ENCODE peak calls at places on chromosomes 12 and 14, in eight cellular contexts. One of them, this sample, is unnamed. For H3K27me3 and H3K36me3, the result is how much of the 10 kb centered on the place peaks cover.

GRCh38 chr12:67991158-67991557 is 1.9 kb downstream of the IFNG-AS1 start:
- DNase-seq in K562: no peak
- DNase-seq in mesenchymal stem cell: no peak
- DNase-seq in neural progenitor cell: no peak
- DNase-seq in HepG2: no peak
- DNase-seq in endothelial cell of umbilical vein: no peak
- DNase-seq in IMR-90: no peak
- DNase-seq in Karpas-422: no peak
- DNase-seq in this sample: no peak

GRCh38 chr12:89706551-89707348 is 1.9 kb downstream of the ATP2B1 start:
- DNase-seq in neural progenitor cell: peak
- DNase-seq in K562: no peak
- DNase-seq in endothelial cell of umbilical vein: peak
- DNase-seq in Karpas-422: no peak
- DNase-seq in IMR-90: peak
- DNase-seq in mesenchymal stem cell: peak
- DNase-seq in HepG2: no peak
- DNase-seq in this sample: peak

GRCh38 chr12:55041651-55042050 is 21.9 kb downstream of the NEUROD4 start:
- DNase-seq in IMR-90: no peak
- DNase-seq in mesenchymal stem cell: no peak
- DNase-seq in Karpas-422: no peak
- DNase-seq in HepG2: no peak
- DNase-seq in endothelial cell of umbilical vein: no peak
- DNase-seq in neural progenitor cell: no peak
- DNase-seq in K562: no peak
- DNase-seq in this sample: no peak

GRCh38 chr14:75025082-75025481 is 22.4 kb downstream of the EIF2B2 start:
- DNase-seq in IMR-90: peak
- DNase-seq in endothelial cell of umbilical vein: peak
- DNase-seq in K562: no peak
- DNase-seq in HepG2: no peak
- DNase-seq in neural progenitor cell: no peak
- DNase-seq in Karpas-422: no peak
- DNase-seq in mesenchymal stem cell: peak
- DNase-seq in this sample: peak

GRCh38 chr14:20684662-20685456 is 499 bp downstream of the RNASE4 start:
- DNase-seq in neural progenitor cell: peak
- DNase-seq in IMR-90: peak
- DNase-seq in K562: no peak
- DNase-seq in mesenchymal stem cell: peak
- DNase-seq in Karpas-422: no peak
- DNase-seq in endothelial cell of umbilical vein: no peak
- DNase-seq in HepG2: peak
- DNase-seq in this sample: peak

GRCh38 chr12:92030618-92031017 is 115.0 kb downstream of the BTG1 start:
- DNase-seq in HepG2: no peak
- DNase-seq in endothelial cell of umbilical vein: peak
- DNase-seq in neural progenitor cell: no peak
- DNase-seq in K562: no peak
- DNase-seq in IMR-90: peak
- DNase-seq in Karpas-422: no peak
- DNase-seq in mesenchymal stem cell: peak
- DNase-seq in this sample: no peak

GRCh38 chr12:127811988-127812387 is 455.0 kb upstream of the TMEM132C start:
- DNase-seq in K562: no peak
- DNase-seq in mesenchymal stem cell: peak
- DNase-seq in neural progenitor cell: peak
- DNase-seq in endothelial cell of umbilical vein: no peak
- DNase-seq in IMR-90: no peak
- DNase-seq in HepG2: no peak
- DNase-seq in Karpas-422: no peak
- DNase-seq in this sample: peak

GRCh38 chr12:127903146-127903545 is 363.8 kb upstream of the TMEM132C start:
- DNase-seq in endothelial cell of umbilical vein: no peak
- DNase-seq in Karpas-422: no peak
- DNase-seq in HepG2: no peak
- DNase-seq in IMR-90: no peak
- DNase-seq in mesenchymal stem cell: no peak
- DNase-seq in K562: no peak
- DNase-seq in neural progenitor cell: no peak
- DNase-seq in this sample: no peak

GRCh38 chr14:81095539-81095938 is 125.2 kb downstream of the GTF2A1 start:
- DNase-seq in endothelial cell of umbilical vein: no peak
- DNase-seq in IMR-90: no peak
- DNase-seq in mesenchymal stem cell: no peak
- DNase-seq in neural progenitor cell: no peak
- DNase-seq in K562: no peak
- DNase-seq in HepG2: no peak
- DNase-seq in Karpas-422: no peak
- DNase-seq in this sample: no peak

GRCh38 chr12:90013409-90013808 is 304.8 kb upstream of the ATP2B1 start:
- DNase-seq in neural progenitor cell: peak
- DNase-seq in Karpas-422: no peak
- DNase-seq in HepG2: no peak
- DNase-seq in endothelial cell of umbilical vein: no peak
- DNase-seq in IMR-90: peak
- DNase-seq in K562: no peak
- DNase-seq in mesenchymal stem cell: peak
- DNase-seq in this sample: no peak

GRCh38 chr14:100955201-100955600 is 51.7 kb upstream of the RTL1 start:
- DNase-seq in neural progenitor cell: no peak
- DNase-seq in IMR-90: peak
- DNase-seq in mesenchymal stem cell: peak
- DNase-seq in endothelial cell of umbilical vein: peak
- DNase-seq in Karpas-422: no peak
- DNase-seq in HepG2: no peak
- DNase-seq in K562: no peak
- DNase-seq in this sample: no peak

GRCh38 chr14:105425823-105426247 is 6.2 kb downstream of the MTA1 start:
- DNase-seq in neural progenitor cell: no peak
- DNase-seq in K562: no peak
- DNase-seq in mesenchymal stem cell: no peak
- DNase-seq in endothelial cell of umbilical vein: no peak
- DNase-seq in HepG2: no peak
- DNase-seq in IMR-90: no peak
- DNase-seq in Karpas-422: no peak
- DNase-seq in this sample: no peak

GRCh38 chr14:75905505-75905904 is 76.3 kb downstream of the TGFB3 start:
- DNase-seq in mesenchymal stem cell: peak
- DNase-seq in endothelial cell of umbilical vein: peak
- DNase-seq in neural progenitor cell: no peak
- DNase-seq in IMR-90: peak
- DNase-seq in K562: no peak
- DNase-seq in HepG2: no peak
- DNase-seq in Karpas-422: no peak
- DNase-seq in this sample: peak

GRCh38 chr12:15733136-15733535 is 56.1 kb downstream of the EPS8 start:
- DNase-seq in K562: no peak
- DNase-seq in Karpas-422: no peak
- DNase-seq in mesenchymal stem cell: no peak
- DNase-seq in IMR-90: no peak
- DNase-seq in HepG2: no peak
- DNase-seq in neural progenitor cell: no peak
- DNase-seq in endothelial cell of umbilical vein: no peak
- DNase-seq in this sample: no peak

GRCh38 chr12:77273898-77274297 is 208.5 kb upstream of the E2F7 start:
- DNase-seq in neural progenitor cell: no peak
- DNase-seq in HepG2: no peak
- DNase-seq in mesenchymal stem cell: no peak
- DNase-seq in endothelial cell of umbilical vein: no peak
- DNase-seq in K562: no peak
- DNase-seq in IMR-90: no peak
- DNase-seq in Karpas-422: no peak
- DNase-seq in this sample: no peak

GRCh38 chr14:51846631-51847488 is 13.6 kb upstream of the GNG2 start:
- DNase-seq in mesenchymal stem cell: peak
- DNase-seq in K562: no peak
- DNase-seq in IMR-90: peak
- DNase-seq in Karpas-422: peak
- DNase-seq in HepG2: no peak
- DNase-seq in neural progenitor cell: peak
- DNase-seq in endothelial cell of umbilical vein: peak
- DNase-seq in this sample: peak

GRCh38 chr12:108375986-108376663 is 37.0 kb upstream of the CMKLR1 start:
- DNase-seq in mesenchymal stem cell: no peak
- DNase-seq in IMR-90: no peak
- DNase-seq in neural progenitor cell: no peak
- DNase-seq in endothelial cell of umbilical vein: no peak
- DNase-seq in K562: no peak
- DNase-seq in Karpas-422: no peak
- DNase-seq in HepG2: no peak
- DNase-seq in this sample: no peak

GRCh38 chr14:53921027-53921426 is 35.6 kb downstream of the BMP4 start:
- DNase-seq in mesenchymal stem cell: no peak
- DNase-seq in IMR-90: no peak
- DNase-seq in endothelial cell of umbilical vein: no peak
- DNase-seq in neural progenitor cell: peak
- DNase-seq in K562: no peak
- DNase-seq in HepG2: no peak
- DNase-seq in Karpas-422: no peak
- DNase-seq in this sample: no peak

GRCh38 chr14:104150201-104151027 is 12.0 kb downstream of the KIF26A start:
- DNase-seq in HepG2: no peak
- DNase-seq in IMR-90: no peak
- DNase-seq in neural progenitor cell: peak
- DNase-seq in K562: peak
- DNase-seq in Karpas-422: no peak
- DNase-seq in mesenchymal stem cell: peak
- DNase-seq in endothelial cell of umbilical vein: no peak
- DNase-seq in this sample: no peak

GRCh38 chr12:2688381-2688881 is 106.3 kb upstream of the FKBP4 start:
- DNase-seq in IMR-90: no peak
- DNase-seq in HepG2: no peak
- DNase-seq in K562: no peak
- DNase-seq in neural progenitor cell: no peak
- DNase-seq in mesenchymal stem cell: no peak
- DNase-seq in endothelial cell of umbilical vein: no peak
- DNase-seq in Karpas-422: no peak
- DNase-seq in this sample: no peak

GRCh38 chr12:124464062-124464461 is 103.3 kb downstream of the NCOR2 start:
- DNase-seq in Karpas-422: no peak
- DNase-seq in mesenchymal stem cell: peak
- DNase-seq in IMR-90: peak
- DNase-seq in K562: no peak
- DNase-seq in HepG2: no peak
- DNase-seq in endothelial cell of umbilical vein: no peak
- DNase-seq in neural progenitor cell: no peak
- DNase-seq in this sample: no peak

GRCh38 chr12:112352921-112353320 is 29.3 kb downstream of the HECTD4 start:
- DNase-seq in K562: no peak
- DNase-seq in Karpas-422: no peak
- DNase-seq in HepG2: no peak
- DNase-seq in mesenchymal stem cell: no peak
- DNase-seq in IMR-90: no peak
- DNase-seq in neural progenitor cell: no peak
- DNase-seq in endothelial cell of umbilical vein: no peak
- DNase-seq in this sample: no peak

GRCh38 chr12:110109037-110109836 is 14.9 kb upstream of the IFT81 start:
- DNase-seq in Karpas-422: no peak
- DNase-seq in K562: peak
- DNase-seq in HepG2: peak
- DNase-seq in IMR-90: peak
- DNase-seq in endothelial cell of umbilical vein: peak
- DNase-seq in mesenchymal stem cell: peak
- DNase-seq in neural progenitor cell: peak
- DNase-seq in this sample: peak

GRCh38 chr12:110335481-110336045 is 54.5 kb downstream of the ATP2A2 start:
- DNase-seq in mesenchymal stem cell: no peak
- DNase-seq in Karpas-422: no peak
- DNase-seq in IMR-90: no peak
- DNase-seq in HepG2: no peak
- DNase-seq in endothelial cell of umbilical vein: no peak
- DNase-seq in neural progenitor cell: no peak
- DNase-seq in K562: no peak
- DNase-seq in this sample: no peak

GRCh38 chr12:65825573-65826512 is 1.6 kb downstream of the HMGA2 start:
- DNase-seq in IMR-90: peak
- DNase-seq in K562: no peak
- DNase-seq in Karpas-422: no peak
- DNase-seq in mesenchymal stem cell: peak
- DNase-seq in endothelial cell of umbilical vein: peak
- DNase-seq in neural progenitor cell: peak
- DNase-seq in HepG2: no peak
- DNase-seq in this sample: peak

GRCh38 chr12:80681287-80681686 is 26.1 kb upstream of the MYF6 start:
- DNase-seq in mesenchymal stem cell: no peak
- DNase-seq in endothelial cell of umbilical vein: no peak
- DNase-seq in IMR-90: no peak
- DNase-seq in Karpas-422: no peak
- DNase-seq in neural progenitor cell: no peak
- DNase-seq in K562: no peak
- DNase-seq in HepG2: no peak
- DNase-seq in this sample: no peak
- H3K9ac ChIP-seq in mesenchymal stem cell: no peak
- H3K9ac ChIP-seq in endothelial cell of umbilical vein: no peak
- H3K9ac ChIP-seq in IMR-90: no peak
- H3K9ac ChIP-seq in Karpas-422: no peak
- H3K9ac ChIP-seq in neural progenitor cell: no peak
- H3K9ac ChIP-seq in K562: no peak
- H3K9ac ChIP-seq in HepG2: no peak
- H3K9ac ChIP-seq in this sample: no peak

GRCh38 chr12:114687269-114687605 is 3.3 kb upstream of the TBX3 start:
- DNase-seq in Karpas-422: no peak
- DNase-seq in mesenchymal stem cell: no peak
- DNase-seq in K562: no peak
- DNase-seq in neural progenitor cell: peak
- DNase-seq in endothelial cell of umbilical vein: no peak
- DNase-seq in IMR-90: no peak
- DNase-seq in HepG2: no peak
- DNase-seq in this sample: no peak
- H3K27me3 ChIP-seq in Karpas-422: under half
- H3K27me3 ChIP-seq in mesenchymal stem cell: half or more
- H3K27me3 ChIP-seq in K562: under half
- H3K27me3 ChIP-seq in neural progenitor cell: half or more
- H3K27me3 ChIP-seq in endothelial cell of umbilical vein: half or more
- H3K27me3 ChIP-seq in IMR-90: under half
- H3K27me3 ChIP-seq in HepG2: under half
- H3K27me3 ChIP-seq in this sample: under half

GRCh38 chr14:59360923-59361794 is 104.0 kb downstream of the GPR135 start:
- DNase-seq in mesenchymal stem cell: peak
- DNase-seq in K562: peak
- DNase-seq in HepG2: peak
- DNase-seq in endothelial cell of umbilical vein: peak
- DNase-seq in Karpas-422: peak
- DNase-seq in neural progenitor cell: no peak
- DNase-seq in IMR-90: peak
- DNase-seq in this sample: peak
- H3K36me3 ChIP-seq in mesenchymal stem cell: under half
- H3K36me3 ChIP-seq in K562: under half
- H3K36me3 ChIP-seq in HepG2: under half
- H3K36me3 ChIP-seq in endothelial cell of umbilical vein: under half
- H3K36me3 ChIP-seq in Karpas-422: under half
- H3K36me3 ChIP-seq in neural progenitor cell: under half
- H3K36me3 ChIP-seq in IMR-90: under half
- H3K36me3 ChIP-seq in this sample: under half

DNA sequence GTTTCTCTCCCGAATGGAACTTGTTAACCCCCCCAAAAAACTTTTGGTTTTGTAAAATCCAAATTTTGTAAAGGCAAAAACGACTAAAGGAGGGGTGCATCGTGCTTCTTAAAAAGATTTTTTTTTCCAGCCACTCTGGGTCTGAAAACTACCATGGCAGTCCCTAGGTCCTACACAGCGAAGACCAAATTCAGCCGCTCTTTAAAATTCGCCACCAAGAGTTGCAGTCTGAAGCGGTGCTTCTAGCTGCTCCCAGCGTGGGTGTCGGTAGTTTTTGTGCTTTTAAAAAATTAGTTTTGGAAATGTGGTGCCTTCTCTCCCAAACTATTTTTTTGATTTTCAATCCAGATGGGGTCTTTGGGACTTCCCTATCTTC is 890 bp upstream of the GSC start:
- DNase-seq in Karpas-422: no peak
- DNase-seq in neural progenitor cell: peak
- DNase-seq in HepG2: no peak
- DNase-seq in K562: no peak
- DNase-seq in endothelial cell of umbilical vein: no peak
- DNase-seq in mesenchymal stem cell: no peak
- DNase-seq in IMR-90: no peak
- DNase-seq in this sample: no peak
- H3K9ac ChIP-seq in Karpas-422: no peak
- H3K9ac ChIP-seq in neural progenitor cell: no peak
- H3K9ac ChIP-seq in HepG2: no peak
- H3K9ac ChIP-seq in K562: no peak
- H3K9ac ChIP-seq in endothelial cell of umbilical vein: no peak
- H3K9ac ChIP-seq in mesenchymal stem cell: peak
- H3K9ac ChIP-seq in IMR-90: no peak
- H3K9ac ChIP-seq in this sample: no peak